ENCODE peak calls at places on chromosomes 5 and 9, in seven cellular contexts. One of them, this sample, is unnamed.
A peak's percentile ranks its signal among the peaks of the same experiment; 100 is the strongest.

GRCh38 chr5:142520885-142521284 is 165.0 kb downstream of the FGF1 start:
- DNase-seq in PC-3: peak; percentile 5
- DNase-seq in bronchial epithelial cell: no peak
- DNase-seq in esophagus squamous epithelium: no peak
- DNase-seq in OCI-LY7: no peak
- DNase-seq in GM10248: no peak
- DNase-seq in tibial nerve: no peak
- DNase-seq in this sample: no peak

GRCh38 chr5:164614707-164615106 is 1109.3 kb downstream of the MAT2B start:
- DNase-seq in PC-3: no peak
- DNase-seq in bronchial epithelial cell: no peak
- DNase-seq in esophagus squamous epithelium: no peak
- DNase-seq in OCI-LY7: no peak
- DNase-seq in GM10248: no peak
- DNase-seq in tibial nerve: no peak
- DNase-seq in this sample: no peak

GRCh38 chr9:98702835-98703385 is 5.8 kb downstream of the GABBR2 start:
- DNase-seq in PC-3: no peak
- DNase-seq in bronchial epithelial cell: no peak
- DNase-seq in esophagus squamous epithelium: no peak
- DNase-seq in OCI-LY7: no peak
- DNase-seq in GM10248: no peak
- DNase-seq in tibial nerve: no peak
- DNase-seq in this sample: no peak

GRCh38 chr5:159091051-159091450 is 8.7 kb downstream of the EBF1 start:
- DNase-seq in PC-3: no peak
- DNase-seq in bronchial epithelial cell: no peak
- DNase-seq in esophagus squamous epithelium: no peak
- DNase-seq in OCI-LY7: no peak
- DNase-seq in GM10248: no peak
- DNase-seq in tibial nerve: no peak
- DNase-seq in this sample: no peak

GRCh38 chr5:115702025-115702424 is 76.2 kb upstream of the TMED7 start:
- DNase-seq in PC-3: no peak
- DNase-seq in bronchial epithelial cell: no peak
- DNase-seq in esophagus squamous epithelium: no peak
- DNase-seq in OCI-LY7: no peak
- DNase-seq in GM10248: no peak
- DNase-seq in tibial nerve: no peak
- DNase-seq in this sample: no peak

GRCh38 chr5:83721878-83722779 is 1.5 kb upstream of the HAPLN1 start:
- DNase-seq in PC-3: peak; percentile 73
- DNase-seq in bronchial epithelial cell: peak; percentile 4
- DNase-seq in esophagus squamous epithelium: no peak
- DNase-seq in OCI-LY7: no peak
- DNase-seq in GM10248: peak; percentile 53
- DNase-seq in tibial nerve: peak; percentile 46
- DNase-seq in this sample: no peak

GRCh38 chr9:15718423-15718822 is 165.6 kb downstream of the CCDC171 start:
- DNase-seq in PC-3: no peak
- DNase-seq in bronchial epithelial cell: no peak
- DNase-seq in esophagus squamous epithelium: no peak
- DNase-seq in OCI-LY7: no peak
- DNase-seq in GM10248: no peak
- DNase-seq in tibial nerve: no peak
- DNase-seq in this sample: no peak

GRCh38 chr5:74286734-74287705 is 353.5 kb downstream of the ENC1 start:
- DNase-seq in PC-3: no peak
- DNase-seq in bronchial epithelial cell: no peak
- DNase-seq in esophagus squamous epithelium: no peak
- DNase-seq in OCI-LY7: no peak
- DNase-seq in GM10248: no peak
- DNase-seq in tibial nerve: no peak
- DNase-seq in this sample: no peak

GRCh38 chr9:98980291-98980690 is 36.6 kb downstream of the COL15A1 start:
- DNase-seq in PC-3: no peak
- DNase-seq in bronchial epithelial cell: no peak
- DNase-seq in esophagus squamous epithelium: no peak
- DNase-seq in OCI-LY7: no peak
- DNase-seq in GM10248: no peak
- DNase-seq in tibial nerve: no peak
- DNase-seq in this sample: no peak

GRCh38 chr9:99181206-99181605 is 40.5 kb downstream of the ALG2 start:
- DNase-seq in PC-3: no peak
- DNase-seq in bronchial epithelial cell: no peak
- DNase-seq in esophagus squamous epithelium: no peak
- DNase-seq in OCI-LY7: no peak
- DNase-seq in GM10248: no peak
- DNase-seq in tibial nerve: no peak
- DNase-seq in this sample: no peak

GRCh38 chr5:67201897-67202549 is 5.4 kb upstream of the CD180 start:
- DNase-seq in PC-3: no peak
- DNase-seq in bronchial epithelial cell: no peak
- DNase-seq in esophagus squamous epithelium: no peak
- DNase-seq in OCI-LY7: no peak
- DNase-seq in GM10248: no peak
- DNase-seq in tibial nerve: no peak
- DNase-seq in this sample: no peak

GRCh38 chr5:160539431-160539830 is 117.8 kb downstream of the PTTG1 start:
- DNase-seq in PC-3: peak; percentile 6
- DNase-seq in bronchial epithelial cell: peak; percentile 83
- DNase-seq in esophagus squamous epithelium: no peak
- DNase-seq in OCI-LY7: no peak
- DNase-seq in GM10248: no peak
- DNase-seq in tibial nerve: no peak
- DNase-seq in this sample: no peak

GRCh38 chr5:139294372-139295165 is 1.0 kb downstream of the MATR3 start:
- DNase-seq in PC-3: peak; percentile 55
- DNase-seq in bronchial epithelial cell: peak; percentile 46
- DNase-seq in esophagus squamous epithelium: no peak
- DNase-seq in OCI-LY7: peak; percentile 81
- DNase-seq in GM10248: peak; percentile 48
- DNase-seq in tibial nerve: peak; percentile 72
- DNase-seq in this sample: peak; percentile 62

GRCh38 chr5:38157024-38157423 is 101.3 kb upstream of the EGFLAM start:
- DNase-seq in PC-3: no peak
- DNase-seq in bronchial epithelial cell: no peak
- DNase-seq in esophagus squamous epithelium: no peak
- DNase-seq in OCI-LY7: no peak
- DNase-seq in GM10248: no peak
- DNase-seq in tibial nerve: no peak
- DNase-seq in this sample: no peak
- TF ChIP-seq CTCF in PC-3: peak; percentile 13
- TF ChIP-seq CTCF in bronchial epithelial cell: no peak
- TF ChIP-seq CTCF in esophagus squamous epithelium: no peak
- TF ChIP-seq CTCF in OCI-LY7: no peak
- TF ChIP-seq CTCF in GM10248: no peak
- TF ChIP-seq CTCF in tibial nerve: no peak
- TF ChIP-seq CTCF in this sample: no peak

DNA sequence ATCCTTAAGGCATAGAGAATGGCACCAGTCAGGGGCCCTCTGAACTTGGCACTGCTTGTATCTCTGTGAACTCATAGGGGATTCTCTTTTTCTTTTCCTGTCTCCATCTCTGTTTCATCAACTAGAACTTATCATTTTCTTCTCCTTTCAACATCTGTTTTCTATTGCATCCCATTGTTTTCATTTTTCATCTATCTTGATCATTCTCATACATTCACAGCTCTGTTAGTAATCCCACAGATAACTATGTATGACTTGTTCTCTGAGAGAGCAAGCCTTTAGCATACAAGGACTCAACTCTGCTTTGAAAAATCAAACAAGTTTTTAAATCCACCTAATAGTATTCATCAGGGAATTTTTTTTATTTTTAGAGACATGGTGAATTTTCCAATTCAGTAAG is 264.3 kb downstream of the ARRDC3 start:
- DNase-seq in PC-3: no peak
- DNase-seq in bronchial epithelial cell: no peak
- DNase-seq in esophagus squamous epithelium: no peak
- DNase-seq in OCI-LY7: no peak
- DNase-seq in GM10248: no peak
- DNase-seq in tibial nerve: no peak
- DNase-seq in this sample: no peak
- TF ChIP-seq CTCF in PC-3: no peak
- TF ChIP-seq CTCF in bronchial epithelial cell: no peak
- TF ChIP-seq CTCF in esophagus squamous epithelium: no peak
- TF ChIP-seq CTCF in OCI-LY7: no peak
- TF ChIP-seq CTCF in GM10248: no peak
- TF ChIP-seq CTCF in tibial nerve: no peak
- TF ChIP-seq CTCF in this sample: no peak

GRCh38 chr9:137254624-137255447 is at the start of gene NELFB:
- DNase-seq in PC-3: peak; percentile 84
- DNase-seq in bronchial epithelial cell: peak; percentile 48
- DNase-seq in esophagus squamous epithelium: no peak
- DNase-seq in OCI-LY7: peak; percentile 92
- DNase-seq in GM10248: peak; percentile 100
- DNase-seq in tibial nerve: peak; percentile 77
- DNase-seq in this sample: peak; percentile 99
- TF ChIP-seq CTCF in PC-3: no peak
- TF ChIP-seq CTCF in bronchial epithelial cell: peak; percentile 9
- TF ChIP-seq CTCF in esophagus squamous epithelium: peak; percentile 15
- TF ChIP-seq CTCF in OCI-LY7: no peak
- TF ChIP-seq CTCF in GM10248: no peak
- TF ChIP-seq CTCF in tibial nerve: peak; percentile 15
- TF ChIP-seq CTCF in this sample: no peak

DNA sequence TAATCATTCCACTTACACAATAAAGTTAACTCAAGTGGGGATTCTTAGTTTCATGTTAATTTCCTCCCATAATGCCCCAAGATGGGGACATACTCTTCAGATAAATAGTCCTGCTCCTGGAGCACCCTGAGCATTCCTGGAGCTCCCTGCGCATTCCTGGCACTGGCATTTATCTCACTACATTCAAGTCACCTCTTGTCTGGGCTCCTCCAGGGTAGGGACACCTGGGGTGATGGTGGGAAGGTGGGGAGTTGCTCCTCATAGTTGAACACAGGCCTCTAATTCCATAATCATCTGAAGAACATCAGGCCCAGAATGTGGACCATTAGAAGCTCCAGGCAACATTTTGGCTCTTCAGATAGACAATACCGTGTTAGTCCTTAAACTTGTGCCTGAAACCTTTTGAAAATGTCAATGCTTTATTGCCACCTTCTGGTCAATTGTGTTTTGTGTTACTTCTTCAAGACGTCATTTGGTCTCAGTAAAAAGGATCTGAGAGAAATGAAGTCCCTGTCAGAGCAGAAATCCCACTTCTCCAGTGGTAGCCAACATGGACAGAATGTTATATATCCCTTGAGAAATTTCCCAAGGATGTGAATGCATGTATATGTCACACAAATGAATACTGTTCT is 14.2 kb upstream of the AGGF1 start:
- DNase-seq in PC-3: peak; percentile 62
- DNase-seq in bronchial epithelial cell: peak; percentile 66
- DNase-seq in esophagus squamous epithelium: no peak
- DNase-seq in OCI-LY7: peak; percentile 77
- DNase-seq in GM10248: no peak
- DNase-seq in tibial nerve: no peak
- DNase-seq in this sample: no peak
- TF ChIP-seq CTCF in PC-3: peak; percentile 64
- TF ChIP-seq CTCF in bronchial epithelial cell: peak; percentile 15
- TF ChIP-seq CTCF in esophagus squamous epithelium: peak; percentile 12
- TF ChIP-seq CTCF in OCI-LY7: peak; percentile 81
- TF ChIP-seq CTCF in GM10248: peak; percentile 36
- TF ChIP-seq CTCF in tibial nerve: no peak
- TF ChIP-seq CTCF in this sample: no peak

GRCh38 chr9:89325733-89326132 is 7.4 kb downstream of the SECISBP2 start:
- DNase-seq in PC-3: no peak
- DNase-seq in bronchial epithelial cell: no peak
- DNase-seq in esophagus squamous epithelium: no peak
- DNase-seq in OCI-LY7: no peak
- DNase-seq in GM10248: no peak
- DNase-seq in tibial nerve: no peak
- DNase-seq in this sample: no peak
- TF ChIP-seq CTCF in PC-3: no peak
- TF ChIP-seq CTCF in bronchial epithelial cell: no peak
- TF ChIP-seq CTCF in esophagus squamous epithelium: no peak
- TF ChIP-seq CTCF in OCI-LY7: no peak
- TF ChIP-seq CTCF in GM10248: no peak
- TF ChIP-seq CTCF in tibial nerve: no peak
- TF ChIP-seq CTCF in this sample: no peak

This sample was measured in natural killer cell.